ENCODE peak calls at places on chromosomes 4 and X, in six cellular contexts. Y, I, B, E, A and G are unnamed samples.

GRCh38 chr4:136664988-136665387 is 867.3 kb downstream of the PCDH18 start:
- DNase-seq in Y (no peak), I (no peak), B (no peak), E (no peak), A (no peak), G (no peak)

GRCh38 chr4:7390366-7390765 is 44.4 kb downstream of the PSAPL1 start:
- DNase-seq in Y (no peak), I (no peak), B (no peak), E (no peak), A (no peak), G (no peak)

GRCh38 chr4:141229408-141230101 is 8.9 kb downstream of the ZNF330 start:
- DNase-seq in Y (no peak), I (no peak), B (no peak), E (no peak), A (no peak), G (no peak)

GRCh38 chr4:42654606-42655005 is 2.3 kb downstream of the ATP8A1 start:
- DNase-seq in Y (peak; percentile 56), I (peak; percentile 59), B (no peak), E (no peak), A (no peak), G (no peak)

GRCh38 chr4:145732416-145732815 is 52.5 kb downstream of the C4orf51 start:
- DNase-seq in Y (no peak), I (no peak), B (no peak), E (no peak), A (no peak), G (no peak)

GRCh38 chrX:10855845-10856244 is 235.5 kb upstream of the MID1 start:
- DNase-seq in Y (no peak), I (no peak), B (no peak), E (no peak), A (no peak), G (no peak)

GRCh38 chrX:127038065-127038464 is 218.5 kb downstream of the PRR32 start:
- DNase-seq in Y (no peak), I (no peak), B (no peak), E (no peak), A (no peak), G (no peak)

GRCh38 chr4:99947190-99947578 is 766 bp upstream of the DNAJB14 start:
- DNase-seq in Y (no peak), I (no peak), B (no peak), E (no peak), A (no peak), G (peak; percentile 11)

GRCh38 chrX:1521459-1521956 is 15.5 kb downstream of the P2RY8 start:
- DNase-seq in Y (no peak), I (no peak), B (no peak), E (no peak), A (peak; percentile 32), G (peak; percentile 77)

GRCh38 chrX:42754129-42754528 is 23.8 kb downstream of the PPP1R2C start:
- DNase-seq in Y (no peak), I (no peak), B (no peak), E (no peak), A (no peak), G (no peak)

GRCh38 chr4:180828455-180829018 is 1414.7 kb upstream of the TENM3 start:
- DNase-seq in Y (peak; percentile 76), I (peak; percentile 79), B (peak; percentile 7), E (no peak), A (no peak), G (no peak)

GRCh38 chr4:93199492-93199891 is 629.1 kb upstream of the ATOH1 start:
- DNase-seq in Y (peak; percentile 6), I (peak; percentile 26), B (peak; percentile 7), E (no peak), A (no peak), G (no peak)

GRCh38 chr4:142818009-142818408 is 28.1 kb downstream of the INPP4B start:
- DNase-seq in Y (peak; percentile 5), I (peak; percentile 47), B (peak; percentile 10), E (no peak), A (no peak), G (no peak)

GRCh38 chr4:41257901-41258300 is 1.2 kb downstream of the UCHL1 start:
- DNase-seq in Y (no peak), I (no peak), B (no peak), E (no peak), A (no peak), G (no peak)

GRCh38 chrX:81564851-81565250 is 362.9 kb downstream of the SH3BGRL start:
- DNase-seq in Y (no peak), I (no peak), B (no peak), E (no peak), A (no peak), G (no peak)

GRCh38 chr4:172706000-172706399 is 462.6 kb upstream of the GALNT7 start:
- DNase-seq in Y (no peak), I (no peak), B (no peak), E (no peak), A (no peak), G (no peak)

GRCh38 chr4:71445819-71446218 is 107.0 kb downstream of the SLC4A4 start:
- DNase-seq in Y (no peak), I (no peak), B (no peak), E (no peak), A (no peak), G (no peak)

GRCh38 chr4:180028682-180029081 is 2214.5 kb upstream of the TENM3 start:
- DNase-seq in Y (no peak), I (no peak), B (no peak), E (no peak), A (no peak), G (peak; percentile 72)

GRCh38 chr4:180710643-180711337 is 1532.4 kb upstream of the TENM3 start:
- DNase-seq in Y (no peak), I (no peak), B (no peak), E (no peak), A (no peak), G (no peak)

GRCh38 chrX:18883234-18883960 is 100.5 kb downstream of the PHKA2 start:
- DNase-seq in Y (no peak), I (no peak), B (no peak), E (no peak), A (no peak), G (no peak)

GRCh38 chr4:169092889-169093522 is 83.0 kb upstream of the CBR4 start:
- DNase-seq in Y (no peak), I (no peak), B (no peak), E (no peak), A (no peak), G (no peak)

GRCh38 chr4:14695411-14695810 is 306.9 kb upstream of the CPEB2 start:
- DNase-seq in Y (peak; percentile 22), I (no peak), B (no peak), E (no peak), A (no peak), G (no peak)

DNA sequence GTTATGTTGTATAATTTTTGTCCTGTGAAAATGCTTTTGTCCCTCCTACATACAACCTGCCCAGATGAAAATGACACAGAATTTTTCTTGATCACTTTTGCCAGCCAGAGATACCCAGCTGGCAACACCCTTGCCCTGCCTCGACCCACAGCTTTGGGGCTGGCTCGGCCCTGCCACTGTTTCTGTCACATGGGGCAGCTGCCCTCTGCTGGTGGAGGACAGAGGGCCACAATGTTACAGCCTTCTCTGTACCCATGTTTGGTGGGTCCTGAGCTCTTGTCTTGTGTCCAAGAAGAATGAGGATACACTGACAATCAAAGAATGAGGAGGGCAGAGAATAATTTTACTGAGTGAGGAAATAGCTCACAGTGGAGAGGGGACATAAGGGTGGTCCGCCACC is 31.1 kb downstream of the BMP15 start:
- DNase-seq in Y (no peak), I (no peak), B (no peak), E (no peak), A (no peak), G (no peak)
- TF ChIP-seq CTCF in Y (peak; percentile 46), I (peak; percentile 44), B (peak; percentile 33), E (no peak), A (no peak), G (no peak)

GRCh38 chrX:152915541-152916241 is 17.8 kb downstream of the ZNF185 start:
- DNase-seq in Y (peak; percentile 65), I (no peak), B (peak; percentile 9), E (no peak), A (no peak), G (peak; percentile 40)

GRCh38 chrX:152913354-152913753 is 15.5 kb downstream of the ZNF185 start:
- DNase-seq in Y (no peak), I (no peak), B (no peak), E (no peak), A (no peak), G (no peak)

GRCh38 chrX:152912641-152913040 is 14.8 kb downstream of the ZNF185 start:
- DNase-seq in Y (no peak), I (no peak), B (no peak), E (no peak), A (no peak), G (no peak)

GRCh38 chrX:152913915-152914314 is 16.0 kb downstream of the ZNF185 start:
- DNase-seq in Y (no peak), I (no peak), B (no peak), E (no peak), A (no peak), G (no peak)

GRCh38 chrX:152912121-152912520 is 14.3 kb downstream of the ZNF185 start:
- DNase-seq in Y (no peak), I (no peak), B (no peak), E (no peak), A (no peak), G (no peak)
- TF ChIP-seq CTCF in Y (peak; percentile 29), I (no peak), B (no peak), E (no peak), A (no peak), G (no peak)

GRCh38 chrX:2550288-2551020 is 49.7 kb upstream of the DHRSX start:
- DNase-seq in Y (no peak), I (no peak), B (no peak), E (no peak), A (no peak), G (no peak)

GRCh38 chrX:2547746-2548145 is 47.0 kb upstream of the DHRSX start:
- DNase-seq in Y (no peak), I (no peak), B (no peak), E (no peak), A (no peak), G (no peak)

GRCh38 chrX:2546496-2546895 is 45.7 kb upstream of the DHRSX start:
- DNase-seq in Y (no peak), I (no peak), B (no peak), E (no peak), A (no peak), G (no peak)

GRCh38 chrX:2549874-2550273 is 49.1 kb upstream of the DHRSX start:
- DNase-seq in Y (no peak), I (no peak), B (no peak), E (no peak), A (no peak), G (no peak)

DNA sequence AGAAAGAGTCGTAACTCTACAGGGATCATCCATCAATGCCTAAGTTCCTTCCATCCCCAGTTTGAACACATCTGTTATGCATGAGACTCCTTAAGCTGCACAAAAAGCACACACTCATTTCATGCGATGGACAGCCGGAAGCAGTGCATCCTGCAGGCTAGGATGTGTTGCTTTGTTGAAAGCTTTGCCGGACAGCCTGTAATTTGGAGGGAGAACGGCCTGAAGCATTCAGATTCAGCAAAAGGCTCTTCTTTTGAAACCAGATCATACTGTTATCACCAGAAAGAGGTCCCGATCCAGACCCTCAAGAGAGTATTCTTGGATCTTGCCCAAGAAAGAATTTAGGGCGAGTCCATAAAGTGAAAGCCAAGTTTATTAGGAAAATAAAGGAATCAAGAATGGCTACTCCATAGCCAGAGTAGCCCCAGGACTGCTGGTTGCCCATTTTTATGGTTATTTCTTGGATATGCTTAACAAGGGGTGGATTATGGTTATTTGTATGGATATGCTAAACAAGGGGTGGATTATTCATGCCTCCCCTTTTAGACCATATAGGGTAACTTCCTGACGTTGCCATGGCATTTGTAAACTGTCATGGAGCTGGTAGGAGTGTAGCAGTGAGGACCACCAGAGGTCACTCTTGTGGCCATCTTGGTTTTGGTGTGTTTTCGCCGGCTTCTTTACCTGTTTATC is 48.1 kb upstream of the DHRSX start:
- DNase-seq in Y (no peak), I (peak; percentile 10), B (no peak), E (no peak), A (no peak), G (no peak)
- TF ChIP-seq CTCF in Y (no peak), I (no peak), B (no peak), E (no peak), A (no peak), G (no peak)

GRCh38 chr4:154254999-154255398 is 236.6 kb downstream of the DCHS2 start:
- DNase-seq in Y (no peak), I (no peak), B (no peak), E (no peak), A (no peak), G (no peak)
- TF ChIP-seq CTCF in Y (no peak), I (no peak), B (no peak), E (no peak), A (no peak), G (no peak)